ENCODE peak calls at places on chromosomes 4 and X, in ten cellular contexts. E is activated T-cell treated with anti-CD3 and anti-CD28 coated beads for 4 hours; F is NAMALWA; W is foreskin fibroblast; L is glutamatergic neuron; V is ACHN; U is IMR-90; Q is activated T-helper 1 cell treated with anti-CD3 and anti-CD28 coated beads, Interleukin-2, amount 50 U/mL, for 16 hours; A is SK-N-MC; D is GM13976. B is an unnamed sample.

GRCh38 chr4:134935320-134935719 is 733.7 kb upstream of the PABPC4L start:
- DNase-seq in E (no peak), F (peak; percentile 24), W (no peak), L (peak; percentile 62), V (peak; percentile 27), U (no peak), Q (no peak), A (no peak), D (no peak), B (no peak)

GRCh38 chr4:11720292-11720691 is 291.6 kb upstream of the HS3ST1 start:
- DNase-seq in E (no peak), F (peak; percentile 23), W (peak; percentile 66), L (no peak), V (peak; percentile 53), U (peak; percentile 67), Q (no peak), A (no peak), D (peak; percentile 30), B (peak; percentile 3)

GRCh38 chr4:185648631-185649030 is 113.3 kb upstream of the PDLIM3 start:
- DNase-seq in E (no peak), F (no peak), W (no peak), L (no peak), V (no peak), U (no peak), Q (no peak), A (no peak), D (no peak), B (no peak)

GRCh38 chr4:52894408-52894807 is 32.3 kb downstream of the RASL11B start:
- DNase-seq in E (no peak), F (no peak), W (peak; percentile 39), L (no peak), V (no peak), U (no peak), Q (no peak), A (no peak), D (no peak), B (no peak)

GRCh38 chr4:138053601-138054322 is 188.4 kb downstream of the SLC7A11 start:
- DNase-seq in E (no peak), F (no peak), W (peak; percentile 94), L (no peak), V (peak; percentile 78), U (peak; percentile 94), Q (no peak), A (no peak), D (no peak), B (no peak)

GRCh38 chr4:39750216-39750615 is 52.3 kb downstream of the UBE2K start:
- DNase-seq in E (no peak), F (no peak), W (no peak), L (no peak), V (no peak), U (no peak), Q (no peak), A (no peak), D (no peak), B (no peak)

GRCh38 chr4:101198741-101199339 is 148.5 kb downstream of the PPP3CA start:
- DNase-seq in E (no peak), F (no peak), W (no peak), L (no peak), V (no peak), U (no peak), Q (no peak), A (no peak), D (no peak), B (no peak)

GRCh38 chrX:34918856-34919255 is 23.7 kb upstream of the FAM47B start:
- DNase-seq in E (no peak), F (peak; percentile 5), W (peak; percentile 58), L (no peak), V (peak; percentile 63), U (peak; percentile 75), Q (no peak), A (peak; percentile 42), D (no peak), B (no peak)

GRCh38 chrX:26590849-26591248 is 374.9 kb downstream of the MAGEB5 start:
- DNase-seq in E (no peak), F (no peak), W (no peak), L (no peak), V (no peak), U (no peak), Q (no peak), A (no peak), D (no peak), B (no peak)

GRCh38 chr4:74969507-74970474 is 36.9 kb downstream of the PARM1 start:
- DNase-seq in E (no peak), F (no peak), W (no peak), L (no peak), V (no peak), U (no peak), Q (no peak), A (no peak), D (no peak), B (no peak)

GRCh38 chr4:43353552-43353951 is 461.0 kb downstream of the GRXCR1 start:
- DNase-seq in E (no peak), F (no peak), W (no peak), L (no peak), V (no peak), U (no peak), Q (no peak), A (no peak), D (no peak), B (no peak)

GRCh38 chr4:156118821-156119220 is 165.2 kb upstream of the CTSO start:
- DNase-seq in E (no peak), F (no peak), W (no peak), L (no peak), V (no peak), U (peak; percentile 13), Q (no peak), A (no peak), D (no peak), B (no peak)

GRCh38 chrX:8864151-8864550 is 63.0 kb upstream of the FAM9A start:
- DNase-seq in E (no peak), F (no peak), W (no peak), L (no peak), V (no peak), U (no peak), Q (no peak), A (no peak), D (no peak), B (no peak)

GRCh38 chr4:20095805-20096541 is 155.7 kb upstream of the SLIT2 start:
- DNase-seq in E (no peak), F (no peak), W (peak; percentile 17), L (no peak), V (no peak), U (peak; percentile 4), Q (no peak), A (no peak), D (no peak), B (no peak)

GRCh38 chr4:109078724-109079123 is 223.7 kb downstream of the COL25A1 start:
- DNase-seq in E (no peak), F (no peak), W (peak; percentile 85), L (no peak), V (no peak), U (peak; percentile 81), Q (no peak), A (no peak), D (no peak), B (no peak)

GRCh38 chr4:4541040-4541631 is 712 bp downstream of the STX18 start:
- DNase-seq in E (peak; percentile 2), F (peak; percentile 54), W (peak; percentile 61), L (no peak), V (peak; percentile 59), U (peak; percentile 65), Q (no peak), A (no peak), D (peak; percentile 70), B (peak; percentile 35)

GRCh38 chrX:24204331-24204730 is 54.8 kb downstream of the ZFX start:
- DNase-seq in E (no peak), F (no peak), W (peak; percentile 36), L (no peak), V (no peak), U (peak; percentile 44), Q (no peak), A (no peak), D (no peak), B (no peak)

GRCh38 chr4:48270516-48270897 is 869 bp upstream of the TEC start:
- DNase-seq in E (no peak), F (no peak), W (no peak), L (no peak), V (no peak), U (no peak), Q (no peak), A (no peak), D (no peak), B (no peak)

GRCh38 chr4:158826882-158827281 is 58.1 kb downstream of the FNIP2 start:
- DNase-seq in E (no peak), F (no peak), W (no peak), L (no peak), V (no peak), U (no peak), Q (no peak), A (no peak), D (no peak), B (no peak)

GRCh38 chr4:149465941-149466340 is 349.7 kb downstream of the IQCM start:
- DNase-seq in E (no peak), F (no peak), W (peak; percentile 65), L (no peak), V (no peak), U (peak; percentile 18), Q (no peak), A (no peak), D (no peak), B (no peak)

GRCh38 chrX:48474127-48474526 is 1.9 kb upstream of the FTSJ1 start:
- DNase-seq in E (no peak), F (peak; percentile 49), W (peak; percentile 60), L (no peak), V (peak; percentile 19), U (no peak), Q (no peak), A (no peak), D (no peak), B (no peak)

GRCh38 chr4:174663254-174663653 is 141.0 kb upstream of the HPGD start:
- DNase-seq in E (no peak), F (no peak), W (peak; percentile 5), L (no peak), V (no peak), U (peak; percentile 1), Q (no peak), A (no peak), D (no peak), B (no peak)

GRCh38 chr4:5424901-5425300 is 283.5 kb downstream of the EVC2 start:
- DNase-seq in E (no peak), F (no peak), W (no peak), L (no peak), V (no peak), U (no peak), Q (no peak), A (no peak), D (no peak), B (no peak)

GRCh38 chr4:5858020-5858769 is 34.7 kb downstream of the CRMP1 start:
- DNase-seq in E (no peak), F (no peak), W (no peak), L (no peak), V (no peak), U (no peak), Q (no peak), A (no peak), D (no peak), B (no peak)

GRCh38 chr4:3767569-3768288 is 1.5 kb downstream of the ADRA2C start:
- DNase-seq in E (no peak), F (no peak), W (peak; percentile 39), L (peak; percentile 63), V (no peak), U (no peak), Q (no peak), A (no peak), D (no peak), B (peak; percentile 36)

GRCh38 chrX:109384569-109385174 is 97.2 kb downstream of the GUCY2F start:
- DNase-seq in E (no peak), F (peak; percentile 26), W (peak; percentile 50), L (no peak), V (peak; percentile 14), U (peak; percentile 10), Q (no peak), A (no peak), D (no peak), B (no peak)

GRCh38 chr4:42248986-42249385 is 96.5 kb upstream of the BEND4 start:
- DNase-seq in E (no peak), F (no peak), W (no peak), L (no peak), V (no peak), U (no peak), Q (no peak), A (no peak), D (no peak), B (no peak)

GRCh38 chr4:6723851-6724250 is 7.9 kb downstream of the BLOC1S4 start:
- DNase-seq in E (no peak), F (no peak), W (no peak), L (no peak), V (no peak), U (no peak), Q (no peak), A (no peak), D (no peak), B (no peak)